ENCODE peak calls at places on chromosomes 16 and 17, in six cellular contexts. O, M, C, E, U and L are unnamed samples.

GRCh38 chr16:85428168-85428898 is 184.8 kb upstream of the GSE1 start:
- DNase-seq in M (no peak), O (peak; percentile 60), C (no peak), U (peak; percentile 76), E (peak; percentile 84), L (no peak)

GRCh38 chr16:85385463-85386331 is 227.4 kb upstream of the GSE1 start:
- DNase-seq in O (no peak), M (no peak), E (peak; percentile 44), U (no peak), C (no peak), L (no peak)

GRCh38 chr17:59848778-59849177 is 44.0 kb downstream of the TUBD1 start:
- DNase-seq in M (no peak), O (no peak), E (no peak), U (no peak), C (peak; percentile 75), L (peak; percentile 82)

GRCh38 chr17:17341452-17341851 is 38.3 kb downstream of the NT5M start:
- DNase-seq in E (no peak), M (no peak), U (no peak), C (no peak), O (no peak), L (no peak)

GRCh38 chr17:50234581-50234980 is 33.1 kb upstream of the COL1A1 start:
- DNase-seq in M (no peak), U (peak; percentile 25), E (no peak), O (no peak), C (no peak), L (no peak)

GRCh38 chr17:70872194-70872593 is 702.9 kb downstream of the KCNJ2 start:
- DNase-seq in E (no peak), M (no peak), O (no peak), U (no peak), C (no peak), L (no peak)

GRCh38 chr17:45172541-45173286 is 11.0 kb downstream of the HEXIM2 start:
- DNase-seq in E (peak; percentile 70), U (peak; percentile 8), M (no peak), C (peak; percentile 72), O (peak; percentile 75), L (peak; percentile 20)

GRCh38 chr17:42586514-42587230 is 9.1 kb upstream of the PSMC3IP start:
- DNase-seq in O (no peak), U (no peak), C (no peak), M (no peak), E (no peak), L (no peak)

GRCh38 chr17:75795820-75796607 is 11.4 kb downstream of the UNK start:
- DNase-seq in U (no peak), M (no peak), C (no peak), E (no peak), O (no peak), L (no peak)

GRCh38 chr17:15744885-15745284 is 12.8 kb downstream of the TBC1D26 start:
- DNase-seq in M (no peak), U (peak; percentile 27), E (no peak), C (no peak), O (peak; percentile 45), L (no peak)

GRCh38 chr16:55248058-55248457 is 75.9 kb upstream of the IRX6 start:
- DNase-seq in M (no peak), C (no peak), E (no peak), O (no peak), U (no peak), L (no peak)

GRCh38 chr16:17027488-17028129 is 443.2 kb downstream of the XYLT1 start:
- DNase-seq in O (no peak), C (no peak), M (no peak), U (no peak), E (no peak), L (no peak)

GRCh38 chr16:4465977-4466779 is 8.2 kb downstream of the NMRAL1 start:
- DNase-seq in M (no peak), C (no peak), E (no peak), O (no peak), U (no peak), L (no peak)

GRCh38 chr17:17298108-17298507 is 5.1 kb upstream of the NT5M start:
- DNase-seq in O (no peak), U (no peak), E (no peak), C (peak; percentile 58), M (no peak), L (no peak)

GRCh38 chr16:50160495-50161164 is 7.5 kb downstream of the TENT4B start:
- DNase-seq in E (no peak), O (no peak), M (no peak), C (peak; percentile 41), U (peak; percentile 65), L (no peak)

GRCh38 chr17:36928450-36929125 is 8.7 kb upstream of the LHX1 start:
- DNase-seq in C (no peak), O (peak; percentile 36), M (no peak), E (no peak), U (no peak), L (no peak)

GRCh38 chr17:3221850-3222249 is 14.4 kb downstream of the OR1A1 start:
- DNase-seq in M (no peak), U (no peak), E (no peak), O (no peak), C (no peak), L (no peak)

GRCh38 chr16:12314786-12315185 is 338.3 kb downstream of the SNX29 start:
- DNase-seq in E (no peak), U (no peak), O (no peak), C (no peak), M (no peak), L (no peak)

GRCh38 chr17:49963626-49964538 is 5.1 kb upstream of the DLX4 start:
- DNase-seq in U (peak; percentile 67), E (peak; percentile 79), M (no peak), C (no peak), O (peak; percentile 69), L (peak; percentile 11)

GRCh38 chr17:31296156-31296555 is 883 bp downstream of the OMG start:
- DNase-seq in C (no peak), M (no peak), O (no peak), U (no peak), E (no peak), L (no peak)

GRCh38 chr17:81499601-81499970 is 13.0 kb downstream of the ACTG1 start:
- DNase-seq in U (no peak), O (no peak), E (no peak), C (no peak), M (no peak), L (no peak)
- H3K14ac ChIP-seq in U (peak overlapping the region; percentile 34), O (no peak overlapping the region), E (no peak overlapping the region), C (no peak overlapping the region), M (peak overlapping the region; percentile 0), L (no peak overlapping the region)

GRCh38 chr16:10957771-10958486 is 13.6 kb downstream of the CLEC16A start:
- DNase-seq in E (no peak), C (peak; percentile 59), U (peak; percentile 52), M (no peak), O (no peak), L (peak; percentile 75)
- H3K4me2 ChIP-seq in E (no peak overlapping the region), C (no peak overlapping the region), U (no peak overlapping the region), M (no peak overlapping the region), O (no peak overlapping the region), L (no peak overlapping the region)

DNA sequence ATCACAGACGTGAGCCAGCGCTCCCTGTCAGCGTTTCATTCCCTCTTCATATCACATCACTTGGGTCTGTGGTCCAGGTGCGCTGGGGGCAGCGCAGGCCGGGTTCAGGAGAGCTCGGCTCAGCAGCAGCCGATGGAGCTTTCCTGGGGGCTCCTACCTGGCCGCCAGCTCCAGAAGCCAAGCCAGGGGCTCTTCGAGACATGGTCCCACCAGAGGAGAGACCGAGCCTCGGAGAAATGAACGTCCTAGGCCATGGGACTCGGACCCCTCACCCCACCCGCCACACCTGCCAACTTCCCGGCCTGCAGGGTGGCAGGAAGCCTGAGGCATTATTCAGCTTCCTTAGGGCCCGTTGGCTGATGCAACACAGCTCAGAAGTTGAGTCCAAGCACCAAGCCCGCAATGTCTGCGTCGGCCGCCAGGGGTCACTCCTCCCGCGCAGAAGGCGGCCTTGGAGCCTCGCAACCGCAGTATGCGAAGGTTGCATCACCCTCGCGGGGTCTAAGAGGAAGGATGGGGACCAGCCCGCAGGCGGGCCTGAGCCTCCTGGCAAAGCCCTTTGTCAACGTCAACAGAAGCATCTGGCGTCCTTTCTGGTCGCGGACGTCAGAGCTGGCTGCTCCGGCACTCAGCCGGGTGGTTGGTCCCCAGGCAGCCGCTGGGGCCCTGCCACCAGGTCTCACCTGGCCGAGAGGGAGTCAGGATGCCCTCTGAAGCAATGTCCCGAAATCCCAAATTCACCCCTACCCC is 13.2 kb upstream of the KLHDC4 start:
- DNase-seq in M (peak; percentile 82), U (peak; percentile 96), O (peak; percentile 97), C (peak; percentile 96), E (peak; percentile 99), L (peak; percentile 93)
- H2BK120ac ChIP-seq in M (no peak overlapping the region), U (peak overlapping the region; percentile 97), O (peak overlapping the region; percentile 53), C (peak overlapping the region; percentile 100), E (peak overlapping the region; percentile 97), L (peak overlapping the region; percentile 99)

GRCh38 chr17:39928868-39929651 is 1.5 kb downstream of the LRRC3C start:
- DNase-seq in C (peak; percentile 96), U (no peak), O (no peak), M (no peak), E (no peak), L (peak; percentile 98)
- H3K14ac ChIP-seq in C (peak overlapping the region; percentile 92), U (no peak overlapping the region), O (no peak overlapping the region), M (no peak overlapping the region), E (no peak overlapping the region), L (no peak overlapping the region)